ENCODE peak calls at places on chromosome 10, in five cellular contexts. E, P, M, Q and B are unnamed samples.

GRCh38 chr10:34776090-34776690 is 38.9 kb downstream of the PARD3 start:
- DNase-seq in Q (no peak), P (no peak), M (no peak), E (no peak), B (peak)

GRCh38 chr10:71725998-71726672 is 6.6 kb upstream of the C10orf105 start:
- DNase-seq in P (no peak), Q (peak), M (no peak), E (peak), B (peak)

GRCh38 chr10:98295907-98296306 is 27.9 kb upstream of the LOXL4 start:
- DNase-seq in P (no peak), Q (no peak), E (no peak), M (no peak), B (peak)

GRCh38 chr10:15896654-15897053 is 36.3 kb upstream of the MINDY3 start:
- DNase-seq in P (no peak), M (no peak), Q (no peak), E (no peak), B (no peak)

GRCh38 chr10:4129866-4130455 is 345.0 kb upstream of the KLF6 start:
- DNase-seq in E (no peak), M (no peak), Q (no peak), P (no peak), B (no peak)

GRCh38 chr10:52232561-52233350 is 81.3 kb upstream of the DKK1 start:
- DNase-seq in E (no peak), P (no peak), M (no peak), Q (no peak), B (peak)

GRCh38 chr10:15120523-15120922 is 23.4 kb downstream of the RPP38 start:
- DNase-seq in E (no peak), M (no peak), Q (no peak), P (no peak), B (no peak)

GRCh38 chr10:50470345-50470744 is 153.4 kb downstream of the SGMS1 start:
- DNase-seq in E (no peak), P (no peak), M (no peak), Q (no peak), B (no peak)

GRCh38 chr10:35827783-35828182 is 185.7 kb upstream of the FZD8 start:
- DNase-seq in Q (no peak), E (no peak), P (no peak), M (no peak), B (no peak)

GRCh38 chr10:73593110-73593509 is 2.0 kb upstream of the USP54 start:
- DNase-seq in P (no peak), Q (no peak), M (no peak), E (no peak), B (no peak)
- H2BK5ac ChIP-seq in P (no peak), Q (no peak), M (no peak), E (no peak), B (no peak)

GRCh38 chr10:17217661-17218306 is 10.3 kb upstream of the VIM start:
- DNase-seq in P (no peak), M (no peak), Q (no peak), E (no peak), B (peak)

GRCh38 chr10:17214991-17215781 is 12.9 kb upstream of the VIM start:
- DNase-seq in M (no peak), Q (no peak), E (no peak), P (no peak), B (peak)

GRCh38 chr10:17215782-17216122 is 12.3 kb upstream of the VIM start:
- DNase-seq in E (no peak), Q (no peak), P (no peak), M (no peak), B (no peak)

GRCh38 chr10:17216217-17216900 is 11.7 kb upstream of the VIM start:
- DNase-seq in Q (peak), M (no peak), E (no peak), P (peak), B (peak)

GRCh38 chr10:17216901-17217395 is 11.1 kb upstream of the VIM start:
- DNase-seq in P (no peak), M (no peak), E (no peak), Q (no peak), B (peak)
- H3K4ac ChIP-seq in P (peak), M (no peak), E (no peak), Q (no peak), B (peak)

DNA sequence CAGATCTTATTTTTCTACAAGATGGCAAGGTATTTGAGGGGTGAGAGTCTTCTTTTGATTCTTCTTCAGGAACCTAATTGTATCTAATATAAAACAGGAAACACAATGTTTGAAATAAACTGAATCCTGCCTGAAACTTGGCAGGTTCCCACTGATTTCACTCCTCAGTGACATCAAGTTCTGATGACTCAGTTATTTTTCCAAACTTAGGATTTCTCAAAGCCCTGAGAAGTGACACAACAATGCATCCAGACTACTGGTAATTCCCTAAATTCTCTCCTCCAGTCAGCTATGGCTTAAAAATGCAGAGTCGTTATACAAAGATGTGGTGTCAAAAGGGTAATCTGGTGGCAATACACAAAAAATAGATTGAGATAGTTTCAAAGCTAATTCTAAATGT is 80.9 kb downstream of the ABLIM1 start:
- DNase-seq in Q (no peak), M (no peak), P (no peak), E (no peak), B (peak)
- H2BK12ac ChIP-seq in Q (no peak), M (no peak), P (no peak), E (no peak), B (no peak)

GRCh38 chr10:31929986-31930675 is 1.5 kb upstream of the ARHGAP12 start:
- DNase-seq in M (no peak), P (no peak), Q (no peak), E (no peak), B (no peak)
- H2BK5ac ChIP-seq in M (no peak), P (no peak), Q (no peak), E (no peak), B (no peak)

GRCh38 chr10:63829573-63830149 is 308.5 kb downstream of the REEP3 start:
- DNase-seq in Q (no peak), P (no peak), E (no peak), M (no peak), B (no peak)
- H3K4ac ChIP-seq in Q (no peak), P (no peak), E (no peak), M (no peak), B (no peak)